ENCODE peak calls at places on chromosome 16, in four cellular contexts. One of them, this sample, is unnamed.
A peak's percentile ranks its signal among the peaks of the same experiment; 100 is the strongest.

GRCh38 chr16:64238576-64238975 is 883.3 kb downstream of the CDH11 start:
- DNase-seq in mammary epithelial cell: peak; percentile 0
- DNase-seq in fibroblast of lung: peak; percentile 46
- DNase-seq in DND-41: no peak
- DNase-seq in this sample: no peak

GRCh38 chr16:87525352-87525751 is 32.5 kb upstream of the ZCCHC14 start:
- DNase-seq in mammary epithelial cell: no peak
- DNase-seq in fibroblast of lung: no peak
- DNase-seq in DND-41: no peak
- DNase-seq in this sample: no peak

GRCh38 chr16:88785106-88785924 is at the start of gene PIEZO1:
- DNase-seq in mammary epithelial cell: peak; percentile 47
- DNase-seq in fibroblast of lung: peak; percentile 47
- DNase-seq in DND-41: peak; percentile 77
- DNase-seq in this sample: peak; percentile 82

GRCh38 chr16:19284207-19284606 is 1.3 kb upstream of the CLEC19A start:
- DNase-seq in mammary epithelial cell: peak; percentile 88
- DNase-seq in fibroblast of lung: peak; percentile 8
- DNase-seq in DND-41: no peak
- DNase-seq in this sample: no peak

GRCh38 chr16:10343124-10343760 is 42.6 kb upstream of the ATF7IP2 start:
- DNase-seq in mammary epithelial cell: no peak
- DNase-seq in fibroblast of lung: no peak
- DNase-seq in DND-41: no peak
- DNase-seq in this sample: no peak

GRCh38 chr16:80317132-80318098 is 223.4 kb upstream of the DYNLRB2 start:
- DNase-seq in mammary epithelial cell: no peak
- DNase-seq in fibroblast of lung: no peak
- DNase-seq in DND-41: no peak
- DNase-seq in this sample: no peak

GRCh38 chr16:58451263-58451662 is 48.7 kb upstream of the NDRG4 start:
- DNase-seq in mammary epithelial cell: no peak
- DNase-seq in fibroblast of lung: no peak
- DNase-seq in DND-41: no peak
- DNase-seq in this sample: no peak

GRCh38 chr16:71341881-71342280 is 16.6 kb upstream of the CALB2 start:
- DNase-seq in mammary epithelial cell: no peak
- DNase-seq in fibroblast of lung: no peak
- DNase-seq in DND-41: no peak
- DNase-seq in this sample: no peak

GRCh38 chr16:31270795-31271194 is 11.0 kb downstream of the ITGAM start:
- DNase-seq in mammary epithelial cell: no peak
- DNase-seq in fibroblast of lung: no peak
- DNase-seq in DND-41: no peak
- DNase-seq in this sample: no peak

GRCh38 chr16:63581560-63581959 is 1540.3 kb downstream of the CDH11 start:
- DNase-seq in mammary epithelial cell: no peak
- DNase-seq in fibroblast of lung: no peak
- DNase-seq in DND-41: no peak
- DNase-seq in this sample: no peak

GRCh38 chr16:50273382-50273690 is 7.0 kb downstream of the ADCY7 start:
- DNase-seq in mammary epithelial cell: no peak
- DNase-seq in fibroblast of lung: no peak
- DNase-seq in DND-41: no peak
- DNase-seq in this sample: no peak

GRCh38 chr16:82784567-82784956 is 157.8 kb downstream of the CDH13 start:
- DNase-seq in mammary epithelial cell: no peak
- DNase-seq in fibroblast of lung: no peak
- DNase-seq in DND-41: no peak
- DNase-seq in this sample: no peak

GRCh38 chr16:87958632-87959031 is 7.4 kb downstream of the BANP start:
- DNase-seq in mammary epithelial cell: no peak
- DNase-seq in fibroblast of lung: no peak
- DNase-seq in DND-41: no peak
- DNase-seq in this sample: no peak

GRCh38 chr16:87740441-87740840 is 25.3 kb downstream of the KLHDC4 start:
- DNase-seq in mammary epithelial cell: no peak
- DNase-seq in fibroblast of lung: peak; percentile 92
- DNase-seq in DND-41: no peak
- DNase-seq in this sample: no peak

GRCh38 chr16:31113420-31114124 is 3.9 kb upstream of the KAT8 start:
- DNase-seq in mammary epithelial cell: no peak
- DNase-seq in fibroblast of lung: no peak
- DNase-seq in DND-41: no peak
- DNase-seq in this sample: no peak

GRCh38 chr16:28494141-28494851 is at the start of gene APOBR:
- DNase-seq in mammary epithelial cell: no peak
- DNase-seq in fibroblast of lung: no peak
- DNase-seq in DND-41: peak; percentile 94
- DNase-seq in this sample: peak; percentile 88

GRCh38 chr16:75555213-75555706 is 792 bp downstream of the TMEM231 start:
- DNase-seq in mammary epithelial cell: peak; percentile 91
- DNase-seq in fibroblast of lung: peak; percentile 89
- DNase-seq in DND-41: no peak
- DNase-seq in this sample: peak; percentile 69

GRCh38 chr16:9845661-9846361 is 336.4 kb downstream of the GRIN2A start:
- DNase-seq in mammary epithelial cell: peak; percentile 34
- DNase-seq in fibroblast of lung: peak; percentile 75
- DNase-seq in DND-41: no peak
- DNase-seq in this sample: no peak

GRCh38 chr16:23026777-23027362 is 122.4 kb downstream of the USP31 start:
- DNase-seq in mammary epithelial cell: peak; percentile 34
- DNase-seq in fibroblast of lung: peak; percentile 10
- DNase-seq in DND-41: peak; percentile 58
- DNase-seq in this sample: peak; percentile 25

GRCh38 chr16:88365244-88365865 is 17.4 kb upstream of the ZNF469 start:
- DNase-seq in mammary epithelial cell: no peak
- DNase-seq in fibroblast of lung: no peak
- DNase-seq in DND-41: no peak
- DNase-seq in this sample: no peak

GRCh38 chr16:47323241-47323640 is 137.6 kb downstream of the ITFG1 start:
- DNase-seq in mammary epithelial cell: no peak
- DNase-seq in fibroblast of lung: no peak
- DNase-seq in DND-41: no peak
- DNase-seq in this sample: no peak

GRCh38 chr16:50879873-50880695 is 138.2 kb downstream of the CYLD start:
- DNase-seq in mammary epithelial cell: peak; percentile 23
- DNase-seq in fibroblast of lung: no peak
- DNase-seq in DND-41: no peak
- DNase-seq in this sample: no peak

GRCh38 chr16:62548095-62548494 is 511.9 kb upstream of the CDH8 start:
- DNase-seq in mammary epithelial cell: no peak
- DNase-seq in fibroblast of lung: no peak
- DNase-seq in DND-41: no peak
- DNase-seq in this sample: no peak

GRCh38 chr16:72856797-72857196 is 191.1 kb downstream of the ZFHX3 start:
- DNase-seq in mammary epithelial cell: no peak
- DNase-seq in fibroblast of lung: no peak
- DNase-seq in DND-41: peak; percentile 37
- DNase-seq in this sample: no peak
- H3K27ac ChIP-seq in mammary epithelial cell: no peak overlapping the region
- H3K27ac ChIP-seq in fibroblast of lung: no peak overlapping the region
- H3K27ac ChIP-seq in DND-41: no peak overlapping the region
- H3K27ac ChIP-seq in this sample: no peak overlapping the region

DNA sequence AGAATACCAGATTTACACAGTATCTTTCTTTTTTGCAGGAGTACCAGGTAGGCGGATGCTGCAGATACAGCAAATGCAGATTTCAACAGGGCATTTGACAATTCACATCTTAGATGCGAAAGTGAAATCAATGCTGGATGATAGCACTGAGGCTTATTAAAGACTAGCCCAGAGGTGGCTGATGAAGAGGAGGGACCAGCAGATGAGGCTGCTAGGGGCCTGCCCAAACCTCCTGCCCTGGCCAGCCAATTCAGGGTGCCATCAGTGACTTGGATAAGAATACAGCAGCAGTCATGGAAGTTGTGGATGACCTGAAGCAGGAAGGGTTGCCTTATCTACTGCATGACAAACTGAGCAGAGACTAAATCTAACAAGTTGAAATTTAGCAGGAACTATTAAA is 1.5 kb upstream of the DYNC1LI2 start:
- DNase-seq in mammary epithelial cell: no peak
- DNase-seq in fibroblast of lung: no peak
- DNase-seq in DND-41: no peak
- DNase-seq in this sample: no peak
- H2AFZ ChIP-seq in mammary epithelial cell: no peak overlapping the region
- H2AFZ ChIP-seq in fibroblast of lung: no peak overlapping the region
- H2AFZ ChIP-seq in DND-41: no peak overlapping the region
- H2AFZ ChIP-seq in this sample: no peak overlapping the region

GRCh38 chr16:67935096-67935401 is 1.6 kb downstream of the PSMB10 start:
- DNase-seq in mammary epithelial cell: no peak
- DNase-seq in fibroblast of lung: no peak
- DNase-seq in DND-41: no peak
- DNase-seq in this sample: no peak

GRCh38 chr16:67935402-67936123 is 1.1 kb downstream of the PSMB10 start:
- DNase-seq in mammary epithelial cell: peak; percentile 98
- DNase-seq in fibroblast of lung: peak; percentile 92
- DNase-seq in DND-41: peak; percentile 88
- DNase-seq in this sample: peak; percentile 97

GRCh38 chr16:67936124-67936875 is at the start of gene PSMB10:
- DNase-seq in mammary epithelial cell: peak; percentile 36
- DNase-seq in fibroblast of lung: peak; percentile 64
- DNase-seq in DND-41: no peak
- DNase-seq in this sample: peak; percentile 68

GRCh38 chr16:67933805-67934204 is 2.1 kb upstream of the CTRL start:
- DNase-seq in mammary epithelial cell: no peak
- DNase-seq in fibroblast of lung: no peak
- DNase-seq in DND-41: no peak
- DNase-seq in this sample: no peak

DNA sequence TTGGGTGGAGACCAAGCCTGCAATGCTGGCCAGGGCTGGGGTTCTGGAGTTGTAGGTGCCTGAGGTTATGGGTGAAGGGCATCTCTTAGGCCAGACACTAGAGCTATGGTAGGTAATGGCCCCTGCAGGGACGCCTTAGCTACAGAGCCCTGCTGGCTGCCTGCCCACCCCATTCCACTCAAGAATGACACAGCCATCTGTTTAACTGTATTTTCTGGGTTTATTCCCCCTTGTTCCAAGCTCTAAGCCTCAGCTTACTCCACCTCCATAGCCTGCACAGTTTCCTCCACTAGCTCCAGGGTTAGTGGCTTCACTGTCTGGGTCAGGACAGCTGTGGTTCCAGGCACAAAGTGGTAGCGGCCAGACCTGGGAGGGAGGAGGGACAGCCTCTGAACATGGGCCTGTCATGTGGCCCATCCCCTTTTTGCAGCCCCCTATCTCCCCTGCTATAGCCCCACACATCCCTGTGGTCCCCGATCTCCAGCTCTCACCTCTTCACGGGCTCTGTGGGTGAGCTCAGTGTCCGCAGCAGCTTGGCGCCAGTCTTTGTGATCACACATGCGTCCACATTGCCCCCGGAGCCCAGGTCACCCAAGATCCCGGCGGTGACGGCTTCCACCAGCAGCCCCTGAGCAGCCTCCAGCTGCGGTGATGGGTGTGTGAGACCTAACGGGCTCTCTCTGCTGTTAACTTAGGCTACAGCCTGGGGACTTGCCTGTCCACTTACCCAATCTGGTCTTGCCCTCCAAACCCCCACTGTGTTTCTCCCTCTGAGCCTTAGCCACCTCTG is 2.1 kb downstream of the PSMB10 start:
- DNase-seq in mammary epithelial cell: no peak
- DNase-seq in fibroblast of lung: no peak
- DNase-seq in DND-41: no peak
- DNase-seq in this sample: no peak
- H3K4me3 ChIP-seq in mammary epithelial cell: peak overlapping the region; percentile 84
- H3K4me3 ChIP-seq in fibroblast of lung: peak overlapping the region; percentile 75
- H3K4me3 ChIP-seq in DND-41: no peak overlapping the region
- H3K4me3 ChIP-seq in this sample: peak overlapping the region; percentile 74

DNA sequence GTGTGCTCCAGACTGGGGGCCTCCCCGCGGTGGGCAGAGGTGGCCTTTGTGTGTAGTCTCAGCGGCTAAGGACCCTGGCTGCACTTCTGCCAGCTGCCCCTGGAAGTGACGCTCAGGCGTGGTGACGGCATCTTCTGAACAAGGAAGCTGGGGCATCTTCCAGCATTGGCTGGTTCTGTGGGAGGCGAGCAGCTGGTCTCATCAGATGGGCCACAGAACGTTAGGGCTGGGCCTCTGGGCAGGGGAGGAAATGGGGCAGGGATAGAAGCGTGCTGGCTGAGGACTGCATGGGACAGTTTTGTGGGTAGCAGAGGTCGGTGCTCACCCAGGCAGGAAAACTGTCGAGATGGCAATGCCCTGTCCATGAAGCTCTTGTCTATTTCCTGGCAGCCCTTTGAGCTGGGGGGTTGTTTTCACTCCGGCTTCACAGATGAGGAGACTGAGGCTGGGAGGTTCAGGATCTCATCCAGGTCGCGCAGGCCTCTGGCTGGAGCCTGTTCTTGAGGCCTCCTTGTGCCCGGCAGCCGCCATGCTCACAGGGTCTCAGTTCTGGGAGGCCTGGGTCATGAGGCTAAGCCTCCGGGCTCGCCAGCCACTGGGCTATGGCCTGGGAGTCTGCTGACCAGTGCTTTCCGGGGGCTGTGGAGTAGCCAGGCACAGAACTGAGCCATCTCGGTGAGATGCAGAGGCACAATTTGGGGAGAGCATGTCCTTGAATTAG is 16.3 kb downstream of the IRF8 start:
- DNase-seq in mammary epithelial cell: no peak
- DNase-seq in fibroblast of lung: no peak
- DNase-seq in DND-41: no peak
- DNase-seq in this sample: no peak
- H3K27ac ChIP-seq in mammary epithelial cell: no peak overlapping the region
- H3K27ac ChIP-seq in fibroblast of lung: no peak overlapping the region
- H3K27ac ChIP-seq in DND-41: no peak overlapping the region
- H3K27ac ChIP-seq in this sample: no peak overlapping the region

DNA sequence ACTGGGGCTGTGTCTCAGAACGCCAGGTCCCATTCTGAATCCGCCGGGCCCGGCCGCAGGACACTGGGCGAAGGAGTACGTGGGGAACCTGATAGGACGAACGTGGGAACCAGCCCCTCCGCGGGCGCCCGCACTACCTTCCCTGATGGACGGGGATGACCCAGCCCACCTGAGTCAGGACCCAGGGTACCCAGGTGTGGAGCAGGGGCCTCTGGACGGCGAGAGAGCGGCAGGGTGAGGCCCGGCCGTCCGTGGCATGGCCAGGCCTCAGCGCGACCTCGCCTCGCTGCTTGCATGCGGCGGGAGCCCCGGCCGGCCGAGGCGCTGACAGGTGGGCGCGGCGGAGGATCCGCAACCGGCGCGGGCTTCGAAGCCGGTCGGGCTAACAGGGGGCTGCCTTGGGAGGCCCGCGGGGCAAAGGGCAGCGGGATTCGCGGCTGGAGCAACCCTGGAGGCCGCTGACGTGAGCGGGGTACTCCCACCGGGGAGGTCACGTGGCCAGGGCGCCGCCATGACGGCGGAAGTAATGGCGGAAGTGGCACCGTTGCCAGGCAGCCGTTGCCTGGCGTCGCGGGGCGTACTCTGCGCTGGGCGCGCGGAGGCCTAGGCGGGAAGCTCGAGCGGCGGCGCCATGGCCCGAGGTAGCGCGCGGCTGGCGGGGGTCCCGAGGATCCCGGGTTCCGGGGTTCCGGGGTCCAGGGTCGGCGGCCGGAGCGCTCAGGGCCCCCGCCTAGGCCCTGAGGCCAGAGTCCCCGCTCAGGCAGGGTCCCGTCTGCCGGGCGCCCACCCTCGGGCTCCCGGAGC is at the start of gene WDR90:
- DNase-seq in mammary epithelial cell: peak; percentile 89
- DNase-seq in fibroblast of lung: peak; percentile 89
- DNase-seq in DND-41: peak; percentile 93
- DNase-seq in this sample: peak; percentile 94
- H2AFZ ChIP-seq in mammary epithelial cell: peak within 1 kb of the TSS; percentile 82
- H2AFZ ChIP-seq in fibroblast of lung: peak within 1 kb of the TSS; percentile 14
- H2AFZ ChIP-seq in DND-41: peak within 1 kb of the TSS; percentile 85
- H2AFZ ChIP-seq in this sample: peak within 1 kb of the TSS; percentile 13

GRCh38 chr16:54933281-54934150 is 2.9 kb downstream of the IRX5 start:
- DNase-seq in mammary epithelial cell: peak; percentile 46
- DNase-seq in fibroblast of lung: peak; percentile 22
- DNase-seq in DND-41: no peak
- DNase-seq in this sample: no peak
- H3K4me3 ChIP-seq in mammary epithelial cell: peak overlapping the region; percentile 72
- H3K4me3 ChIP-seq in fibroblast of lung: no peak overlapping the region
- H3K4me3 ChIP-seq in DND-41: peak overlapping the region; percentile 15
- H3K4me3 ChIP-seq in this sample: no peak overlapping the region